ENCODE peak calls at places on chromosomes 6 and 20, in eight cellular contexts. A, O, L, F, K, U, R and N are unnamed samples.

GRCh38 chr20:48139262-48140041 is 354.2 kb upstream of the SULF2 start:
- DNase-seq in R (no peak), O (no peak), U (no peak), K (peak; percentile 91), F (no peak), A (no peak), L (no peak), N (no peak)

GRCh38 chr6:1940381-1940780 is 305.0 kb downstream of the GMDS start:
- DNase-seq in K (no peak), F (no peak), A (no peak), U (no peak), L (no peak), O (no peak), R (no peak), N (no peak)

GRCh38 chr6:21476054-21476552 is 117.4 kb upstream of the SOX4 start:
- DNase-seq in R (no peak), U (no peak), F (no peak), O (no peak), K (no peak), L (no peak), A (no peak), N (no peak)

GRCh38 chr6:19309661-19310060 is 527.5 kb upstream of the ID4 start:
- DNase-seq in A (no peak), K (no peak), F (no peak), U (no peak), R (no peak), O (no peak), L (no peak), N (no peak)

GRCh38 chr6:151121900-151122299 is 117.9 kb upstream of the AKAP12 start:
- DNase-seq in A (no peak), O (peak; percentile 95), F (no peak), R (no peak), L (no peak), K (no peak), U (peak; percentile 85), N (no peak)

GRCh38 chr20:2402271-2402980 is 21.7 kb downstream of the TGM6 start:
- DNase-seq in F (no peak), U (no peak), R (no peak), O (peak; percentile 4), K (peak; percentile 64), L (no peak), A (peak; percentile 69), N (peak; percentile 19)

GRCh38 chr6:100001915-100002388 is 7.9 kb upstream of the MCHR2 start:
- DNase-seq in L (peak; percentile 29), A (peak; percentile 76), F (peak; percentile 14), K (peak; percentile 58), R (peak; percentile 25), U (peak; percentile 13), O (peak; percentile 58), N (peak; percentile 55)

GRCh38 chr20:16082051-16082550 is 491.1 kb downstream of the KIF16B start:
- DNase-seq in R (no peak), L (no peak), A (no peak), F (no peak), O (no peak), K (no peak), U (no peak), N (no peak)

GRCh38 chr6:79632580-79632979 is 1.5 kb downstream of the SH3BGRL2 start:
- DNase-seq in L (no peak), R (no peak), F (no peak), A (peak; percentile 45), U (no peak), K (no peak), O (no peak), N (no peak)

GRCh38 chr6:125667326-125667725 is 82.1 kb upstream of the HEY2 start:
- DNase-seq in R (no peak), K (no peak), L (no peak), A (no peak), F (no peak), O (no peak), U (no peak), N (no peak)

GRCh38 chr6:91860951-91861350 is 1274.1 kb upstream of the MAP3K7 start:
- DNase-seq in A (no peak), O (peak; percentile 3), L (no peak), F (no peak), U (no peak), R (no peak), K (peak; percentile 17), N (no peak)

GRCh38 chr6:127342296-127342945 is 988 bp downstream of the ECHDC1 start:
- DNase-seq in U (no peak), O (no peak), R (no peak), F (no peak), A (peak; percentile 68), K (peak; percentile 41), L (no peak), N (peak; percentile 82)

GRCh38 chr20:2133318-2134183 is 31.9 kb downstream of the STK35 start:
- DNase-seq in U (no peak), O (no peak), F (no peak), K (peak; percentile 57), A (peak; percentile 74), R (no peak), L (no peak), N (no peak)

GRCh38 chr6:50277774-50278173 is 228.0 kb upstream of the DEFB112 start:
- DNase-seq in A (no peak), O (no peak), R (no peak), F (no peak), U (no peak), L (no peak), K (no peak), N (no peak)

GRCh38 chr6:56525976-56526375 is 116.7 kb downstream of the DST start:
- DNase-seq in L (no peak), U (no peak), O (no peak), K (no peak), A (peak; percentile 86), R (no peak), F (no peak), N (peak; percentile 100)

GRCh38 chr6:157613011-157613522 is 210.0 kb upstream of the SNX9 start:
- DNase-seq in A (no peak), R (no peak), O (no peak), U (no peak), K (peak; percentile 62), F (peak; percentile 73), L (no peak), N (no peak)

GRCh38 chr6:53929340-53930120 is 134.7 kb downstream of the LRRC1 start:
- DNase-seq in K (no peak), L (no peak), F (no peak), O (no peak), U (no peak), R (no peak), A (no peak), N (no peak)

GRCh38 chr6:169701218-169701952 is 444 bp downstream of the WDR27 start:
- DNase-seq in F (no peak), R (no peak), O (no peak), U (no peak), K (no peak), A (peak; percentile 83), L (no peak), N (peak; percentile 44)

GRCh38 chr6:83838727-83839126 is 14.4 kb upstream of the RIPPLY2 start:
- DNase-seq in U (no peak), L (no peak), O (no peak), R (no peak), A (no peak), F (no peak), K (peak; percentile 11), N (no peak)

GRCh38 chr20:17749979-17750721 is 50.4 kb downstream of the BANF2 start:
- DNase-seq in K (no peak), L (peak; percentile 82), O (no peak), A (no peak), U (no peak), R (no peak), F (no peak), N (no peak)

GRCh38 chr6:131916847-131917246 is 34.3 kb downstream of the CCN2 start:
- DNase-seq in R (no peak), U (no peak), K (no peak), F (no peak), A (no peak), L (no peak), O (no peak), N (no peak)

GRCh38 chr6:69362209-69362608 is 434.6 kb downstream of the LMBRD1 start:
- DNase-seq in L (no peak), O (no peak), R (no peak), U (no peak), A (no peak), F (no peak), K (no peak), N (no peak)

GRCh38 chr6:90065173-90065572 is 170.9 kb downstream of the GJA10 start:
- DNase-seq in A (no peak), L (no peak), F (no peak), U (no peak), K (no peak), O (no peak), R (no peak), N (no peak)

GRCh38 chr6:164107297-164107995 is 692.9 kb downstream of the QKI start:
- DNase-seq in K (peak; percentile 6), F (no peak), R (no peak), U (no peak), A (no peak), L (no peak), O (no peak), N (no peak)

GRCh38 chr20:61454053-61454452 is 202.0 kb downstream of the CDH4 start:
- DNase-seq in A (no peak), R (no peak), F (no peak), L (no peak), O (no peak), U (no peak), K (no peak), N (no peak)

GRCh38 chr6:123829302-123829953 is 25.8 kb downstream of the NKAIN2 start:
- DNase-seq in U (no peak), F (no peak), R (no peak), L (no peak), K (peak; percentile 60), A (peak; percentile 59), O (no peak), N (no peak)

GRCh38 chr6:112061605-112062004 is 7.7 kb downstream of the CCN6 start:
- DNase-seq in O (no peak), K (no peak), R (no peak), A (no peak), F (no peak), L (no peak), U (no peak), N (no peak)

GRCh38 chr6:43147289-43147688 is 23.8 kb upstream of the SRF start:
- DNase-seq in U (no peak), R (no peak), K (no peak), F (no peak), A (no peak), L (no peak), O (no peak), N (no peak)

GRCh38 chr6:135192256-135193174 is 11.4 kb downstream of the MYB start:
- DNase-seq in K (no peak), F (no peak), L (no peak), A (no peak), U (no peak), O (no peak), R (no peak), N (no peak)